ENCODE peak calls at places on chromosomes 2 and 18, in four cellular contexts. One of them, this sample, is unnamed. For H3K9me3, the result is how much of the 10 kb centered on the place peaks cover.

GRCh38 chr2:176479961-176480360 is 210.7 kb downstream of the MTX2 start:
- DNase-seq in neuronal stem cell: no peak
- DNase-seq in IMR-90: no peak
- DNase-seq in trophoblast cell: no peak
- DNase-seq in this sample: no peak

GRCh38 chr2:100013892-100014677 is 128.3 kb downstream of the AFF3 start:
- DNase-seq in IMR-90: peak
- DNase-seq in neuronal stem cell: peak
- DNase-seq in trophoblast cell: peak
- DNase-seq in this sample: peak

GRCh38 chr2:129070663-129071062 is 752.0 kb upstream of the HS6ST1 start:
- DNase-seq in neuronal stem cell: no peak
- DNase-seq in trophoblast cell: no peak
- DNase-seq in IMR-90: no peak
- DNase-seq in this sample: no peak

GRCh38 chr2:225282858-225283693 is 116.4 kb upstream of the NYAP2 start:
- DNase-seq in neuronal stem cell: peak
- DNase-seq in IMR-90: peak
- DNase-seq in trophoblast cell: peak
- DNase-seq in this sample: peak

GRCh38 chr2:167209784-167210183 is 321.5 kb downstream of the XIRP2 start:
- DNase-seq in neuronal stem cell: no peak
- DNase-seq in trophoblast cell: no peak
- DNase-seq in IMR-90: peak
- DNase-seq in this sample: no peak

GRCh38 chr2:39615675-39616074 is 50.0 kb upstream of the TMEM178A start:
- DNase-seq in IMR-90: no peak
- DNase-seq in neuronal stem cell: no peak
- DNase-seq in trophoblast cell: no peak
- DNase-seq in this sample: no peak

GRCh38 chr18:72993245-72993644 is 125.5 kb upstream of the NETO1 start:
- DNase-seq in IMR-90: no peak
- DNase-seq in trophoblast cell: no peak
- DNase-seq in neuronal stem cell: no peak
- DNase-seq in this sample: no peak

GRCh38 chr2:44906972-44907371 is 34.5 kb upstream of the SIX3 start:
- DNase-seq in IMR-90: no peak
- DNase-seq in trophoblast cell: peak
- DNase-seq in neuronal stem cell: no peak
- DNase-seq in this sample: no peak

GRCh38 chr2:238669046-238669445 is 178.8 kb upstream of the TWIST2 start:
- DNase-seq in neuronal stem cell: no peak
- DNase-seq in IMR-90: no peak
- DNase-seq in trophoblast cell: no peak
- DNase-seq in this sample: no peak

GRCh38 chr2:33366473-33366872 is 110.0 kb upstream of the RASGRP3 start:
- DNase-seq in neuronal stem cell: no peak
- DNase-seq in trophoblast cell: peak
- DNase-seq in IMR-90: no peak
- DNase-seq in this sample: no peak

GRCh38 chr2:76675237-76675636 is 846.9 kb downstream of the LRRTM4 start:
- DNase-seq in neuronal stem cell: no peak
- DNase-seq in trophoblast cell: no peak
- DNase-seq in IMR-90: no peak
- DNase-seq in this sample: no peak

GRCh38 chr18:61825386-61825785 is 67.4 kb downstream of the RNF152 start:
- DNase-seq in neuronal stem cell: no peak
- DNase-seq in trophoblast cell: no peak
- DNase-seq in IMR-90: peak
- DNase-seq in this sample: no peak

GRCh38 chr2:38181802-38182517 is 106.0 kb upstream of the CYP1B1 start:
- DNase-seq in trophoblast cell: no peak
- DNase-seq in neuronal stem cell: no peak
- DNase-seq in IMR-90: no peak
- DNase-seq in this sample: no peak

GRCh38 chr2:233836359-233836758 is 18.0 kb downstream of the HJURP start:
- DNase-seq in IMR-90: no peak
- DNase-seq in trophoblast cell: no peak
- DNase-seq in neuronal stem cell: no peak
- DNase-seq in this sample: no peak

GRCh38 chr2:69384618-69385081 is 2.4 kb downstream of the GFPT1 start:
- DNase-seq in neuronal stem cell: no peak
- DNase-seq in trophoblast cell: peak
- DNase-seq in IMR-90: peak
- DNase-seq in this sample: no peak

GRCh38 chr2:178764097-178764496 is 43.1 kb downstream of the TTN start:
- DNase-seq in neuronal stem cell: no peak
- DNase-seq in IMR-90: no peak
- DNase-seq in trophoblast cell: no peak
- DNase-seq in this sample: no peak

GRCh38 chr18:78494686-78495085 is 484.9 kb upstream of the SALL3 start:
- DNase-seq in trophoblast cell: no peak
- DNase-seq in IMR-90: no peak
- DNase-seq in neuronal stem cell: no peak
- DNase-seq in this sample: no peak

GRCh38 chr18:78495550-78495949 is 484.1 kb upstream of the SALL3 start:
- DNase-seq in neuronal stem cell: no peak
- DNase-seq in IMR-90: no peak
- DNase-seq in trophoblast cell: no peak
- DNase-seq in this sample: no peak

GRCh38 chr18:78496095-78496494 is 483.5 kb upstream of the SALL3 start:
- DNase-seq in neuronal stem cell: no peak
- DNase-seq in IMR-90: no peak
- DNase-seq in trophoblast cell: no peak
- DNase-seq in this sample: no peak

GRCh38 chr18:78499586-78499985 is 480.0 kb upstream of the SALL3 start:
- DNase-seq in trophoblast cell: no peak
- DNase-seq in neuronal stem cell: no peak
- DNase-seq in IMR-90: no peak
- DNase-seq in this sample: no peak

DNA sequence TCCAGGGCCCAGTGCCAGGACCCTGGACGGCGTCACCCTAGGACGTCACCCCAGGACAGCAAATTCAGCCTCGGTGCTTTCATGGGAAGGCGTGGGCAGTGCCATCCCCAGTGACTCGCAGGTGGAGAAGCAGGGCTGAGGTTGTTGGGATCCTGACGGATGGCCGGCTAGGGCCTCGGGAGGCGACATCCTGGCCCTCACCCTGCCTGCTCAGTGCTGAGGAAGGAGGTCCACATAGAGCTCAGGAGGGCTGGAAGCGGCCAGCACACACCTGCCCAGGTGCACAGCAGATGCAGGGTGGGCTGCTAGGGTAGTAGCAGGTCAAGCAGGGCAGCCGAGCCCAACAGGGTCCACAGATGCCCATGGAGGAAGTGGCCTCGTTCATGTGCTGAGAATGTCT is 482.0 kb upstream of the SALL3 start:
- DNase-seq in trophoblast cell: no peak
- DNase-seq in IMR-90: no peak
- DNase-seq in neuronal stem cell: no peak
- DNase-seq in this sample: no peak
- H3K9me3 ChIP-seq in trophoblast cell: under half
- H3K9me3 ChIP-seq in IMR-90: half or more
- H3K9me3 ChIP-seq in neuronal stem cell: under half
- H3K9me3 ChIP-seq in this sample: under half

DNA sequence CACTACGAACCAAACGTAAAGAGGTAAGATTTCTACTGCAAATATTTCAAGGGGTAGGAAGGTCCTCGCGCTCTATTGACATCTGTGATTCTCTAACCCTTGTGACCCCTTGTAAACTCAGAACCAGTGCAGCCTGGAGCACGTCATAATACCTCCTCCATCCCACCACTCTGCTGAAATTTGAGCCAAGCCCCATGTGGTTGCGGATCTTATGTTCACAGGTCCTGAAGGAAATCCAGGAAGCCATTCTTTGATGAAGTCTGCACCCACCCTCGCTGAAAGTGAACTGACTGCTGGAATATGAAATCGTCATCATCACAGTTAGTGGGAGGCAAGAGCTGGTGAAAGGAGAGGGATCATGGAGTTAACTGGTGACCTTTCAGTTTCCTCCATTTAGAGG is 21.7 kb downstream of the ZEB2 start:
- DNase-seq in neuronal stem cell: no peak
- DNase-seq in trophoblast cell: no peak
- DNase-seq in IMR-90: no peak
- DNase-seq in this sample: no peak
- H3K18ac ChIP-seq in neuronal stem cell: no peak
- H3K18ac ChIP-seq in trophoblast cell: no peak
- H3K18ac ChIP-seq in IMR-90: no peak
- H3K18ac ChIP-seq in this sample: no peak

DNA sequence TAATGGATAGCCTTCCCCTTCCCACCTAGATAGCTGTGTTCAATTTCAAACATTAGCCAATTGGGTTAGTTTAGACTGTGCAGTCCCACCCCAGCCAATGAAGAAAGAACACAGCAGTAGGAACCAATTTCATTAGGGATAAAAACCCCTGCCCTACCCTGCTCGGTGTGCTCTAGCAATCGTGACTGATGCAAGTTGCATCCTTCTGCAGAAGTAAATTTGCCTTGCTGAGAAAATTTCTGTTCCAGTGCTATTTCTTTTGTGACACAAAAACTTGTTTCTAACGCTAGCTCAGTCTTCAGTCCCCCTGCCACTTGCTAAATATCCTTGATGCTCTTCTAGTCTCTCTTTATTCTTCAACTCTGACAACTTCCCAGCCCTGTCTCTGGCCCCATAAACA is 15.2 kb upstream of the SAP130 start:
- DNase-seq in neuronal stem cell: no peak
- DNase-seq in IMR-90: no peak
- DNase-seq in trophoblast cell: no peak
- DNase-seq in this sample: no peak
- H3K9me3 ChIP-seq in neuronal stem cell: under half
- H3K9me3 ChIP-seq in IMR-90: under half
- H3K9me3 ChIP-seq in trophoblast cell: under half
- H3K9me3 ChIP-seq in this sample: under half

GRCh38 chr18:76522551-76522950 is 27.5 kb upstream of the ZNF516 start:
- DNase-seq in trophoblast cell: no peak
- DNase-seq in IMR-90: no peak
- DNase-seq in neuronal stem cell: no peak
- DNase-seq in this sample: no peak

GRCh38 chr18:76518543-76519155 is 23.6 kb upstream of the ZNF516 start:
- DNase-seq in trophoblast cell: no peak
- DNase-seq in neuronal stem cell: no peak
- DNase-seq in IMR-90: peak
- DNase-seq in this sample: peak

GRCh38 chr18:76519156-76519549 is 24.1 kb upstream of the ZNF516 start:
- DNase-seq in IMR-90: no peak
- DNase-seq in neuronal stem cell: no peak
- DNase-seq in trophoblast cell: no peak
- DNase-seq in this sample: no peak

GRCh38 chr18:76522104-76522503 is 27.1 kb upstream of the ZNF516 start:
- DNase-seq in IMR-90: no peak
- DNase-seq in trophoblast cell: no peak
- DNase-seq in neuronal stem cell: no peak
- DNase-seq in this sample: peak

GRCh38 chr18:76521367-76521766 is 26.3 kb upstream of the ZNF516 start:
- DNase-seq in IMR-90: no peak
- DNase-seq in neuronal stem cell: no peak
- DNase-seq in trophoblast cell: no peak
- DNase-seq in this sample: no peak
- H3K18ac ChIP-seq in IMR-90: no peak
- H3K18ac ChIP-seq in neuronal stem cell: no peak
- H3K18ac ChIP-seq in trophoblast cell: no peak
- H3K18ac ChIP-seq in this sample: no peak

DNA sequence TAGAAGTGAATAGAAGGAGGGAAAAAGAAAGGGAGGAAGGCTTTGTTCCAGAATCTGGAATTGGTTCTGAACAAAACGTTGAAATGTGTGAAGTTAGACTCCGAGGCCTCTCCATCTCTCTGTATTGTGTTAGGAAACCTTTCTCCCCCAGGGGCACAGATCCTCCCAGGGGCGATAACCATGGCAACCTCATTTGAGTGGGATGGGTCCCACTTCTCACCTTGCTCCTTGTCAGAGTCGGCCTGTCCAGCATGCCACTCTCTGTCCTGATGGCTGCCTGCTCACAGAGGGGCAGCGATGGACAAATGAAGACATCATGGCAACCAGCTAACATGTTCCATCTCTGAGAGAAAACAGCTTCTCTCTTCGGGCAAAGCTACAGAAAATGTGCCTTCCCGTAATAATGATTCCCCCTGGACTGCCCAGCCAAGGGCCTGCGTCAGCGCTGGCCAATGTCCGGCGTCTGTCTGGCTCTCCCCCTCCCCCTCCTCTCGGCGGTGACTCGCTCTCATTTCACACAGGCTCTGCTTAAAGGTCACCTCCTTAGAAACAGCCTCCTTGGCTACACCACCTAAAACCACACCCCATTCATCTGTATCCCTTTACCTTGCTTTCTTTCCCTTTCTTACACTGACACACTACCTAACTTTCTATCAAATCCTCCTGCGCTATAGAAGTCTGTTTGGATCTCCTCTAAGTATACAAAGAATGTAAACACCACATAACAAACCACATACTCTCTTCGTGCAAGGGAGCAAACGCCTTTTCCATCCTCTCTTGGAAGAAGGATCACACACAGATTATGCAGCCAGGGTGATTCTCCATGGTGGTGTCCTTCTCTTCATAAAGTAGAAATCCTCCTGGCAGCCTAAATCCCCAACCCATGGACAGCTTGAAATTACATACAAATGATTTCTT is 32.1 kb upstream of the TTC39C start:
- DNase-seq in trophoblast cell: peak
- DNase-seq in neuronal stem cell: no peak
- DNase-seq in IMR-90: peak
- DNase-seq in this sample: no peak
- H3K9me3 ChIP-seq in trophoblast cell: under half
- H3K9me3 ChIP-seq in neuronal stem cell: under half
- H3K9me3 ChIP-seq in IMR-90: under half
- H3K9me3 ChIP-seq in this sample: under half

GRCh38 chr2:189580662-189581353 is at the start of gene SLC40A1:
- DNase-seq in neuronal stem cell: peak
- DNase-seq in IMR-90: peak
- DNase-seq in trophoblast cell: peak
- DNase-seq in this sample: peak
- H3K18ac ChIP-seq in neuronal stem cell: peak
- H3K18ac ChIP-seq in IMR-90: peak
- H3K18ac ChIP-seq in trophoblast cell: peak
- H3K18ac ChIP-seq in this sample: no peak

GRCh38 chr2:239828192-239828972 is 196.8 kb downstream of the NDUFA10 start:
- DNase-seq in neuronal stem cell: no peak
- DNase-seq in trophoblast cell: no peak
- DNase-seq in IMR-90: no peak
- DNase-seq in this sample: peak
- H3K9me3 ChIP-seq in neuronal stem cell: under half
- H3K9me3 ChIP-seq in trophoblast cell: under half
- H3K9me3 ChIP-seq in IMR-90: half or more
- H3K9me3 ChIP-seq in this sample: under half